ENCODE peak calls at places on chromosomes 12 and 14, in eight cellular contexts. S is adipocyte, H is hepatocyte, W is A549, Z is BJ, U is psoas muscle, D is HFF-Myc, O is HepG2. I is an unnamed sample.

GRCh38 chr14:24162083-24162482 is 1.0 kb downstream of the IRF9 start:
- DNase-seq in S (no peak), H (no peak), W (no peak), Z (no peak), U (peak; percentile 42), D (no peak), O (no peak), I (no peak)

GRCh38 chr14:32597771-32598170 is 268.7 kb downstream of the AKAP6 start:
- DNase-seq in S (no peak), H (no peak), W (no peak), Z (no peak), U (no peak), D (no peak), O (no peak), I (no peak)

GRCh38 chr12:98998697-98999299 is 353.7 kb downstream of the APAF1 start:
- DNase-seq in S (peak; percentile 82), H (peak; percentile 61), W (peak; percentile 73), Z (no peak), U (no peak), D (peak; percentile 22), O (peak; percentile 21), I (peak; percentile 3)

GRCh38 chr12:111121840-111122239 is 201.5 kb upstream of the MYL2 start:
- DNase-seq in S (no peak), H (no peak), W (no peak), Z (no peak), U (no peak), D (no peak), O (no peak), I (no peak)

GRCh38 chr12:86663691-86664090 is 407.5 kb upstream of the MGAT4C start:
- DNase-seq in S (peak; percentile 54), H (no peak), W (no peak), Z (no peak), U (no peak), D (no peak), O (no peak), I (no peak)

GRCh38 chr14:72948481-72949138 is 22.3 kb downstream of the DCAF4 start:
- DNase-seq in S (peak; percentile 88), H (peak; percentile 79), W (peak; percentile 50), Z (no peak), U (peak; percentile 75), D (no peak), O (peak; percentile 27), I (no peak)

GRCh38 chr14:38285962-38286361 is 30.1 kb upstream of the CLEC14A start:
- DNase-seq in S (no peak), H (no peak), W (no peak), Z (no peak), U (no peak), D (no peak), O (no peak), I (no peak)

GRCh38 chr12:112796067-112796466 is 4.5 kb downstream of the RPH3A start:
- DNase-seq in S (no peak), H (no peak), W (no peak), Z (no peak), U (no peak), D (no peak), O (no peak), I (no peak)

GRCh38 chr12:12799163-12799920 is 13.8 kb upstream of the DDX47 start:
- DNase-seq in S (no peak), H (no peak), W (no peak), Z (no peak), U (no peak), D (no peak), O (no peak), I (no peak)

GRCh38 chr12:31460024-31460423 is 130.9 kb downstream of the DENND5B start:
- DNase-seq in S (no peak), H (no peak), W (no peak), Z (no peak), U (no peak), D (no peak), O (no peak), I (no peak)

GRCh38 chr12:92208613-92209121 is 63.0 kb upstream of the BTG1 start:
- DNase-seq in S (no peak), H (peak; percentile 55), W (peak; percentile 26), Z (no peak), U (no peak), D (no peak), O (no peak), I (peak; percentile 23)

GRCh38 chr14:64729386-64730060 is 25.3 kb downstream of the PLEKHG3 start:
- DNase-seq in S (no peak), H (no peak), W (no peak), Z (no peak), U (peak; percentile 75), D (no peak), O (no peak), I (no peak)

GRCh38 chr12:51863363-51863920 is 14.9 kb upstream of the FIGNL2 start:
- DNase-seq in S (no peak), H (no peak), W (no peak), Z (no peak), U (peak; percentile 44), D (no peak), O (no peak), I (no peak)

GRCh38 chr12:7042847-7043246 is 17.7 kb upstream of the C1S start:
- DNase-seq in S (peak; percentile 45), H (peak; percentile 58), W (peak; percentile 52), Z (no peak), U (no peak), D (no peak), O (peak; percentile 34), I (no peak)

GRCh38 chr12:56346663-56347062 is 8.0 kb downstream of the IL23A start:
- DNase-seq in S (no peak), H (no peak), W (no peak), Z (no peak), U (no peak), D (no peak), O (no peak), I (no peak)

GRCh38 chr12:50248883-50249282 is 34.4 kb downstream of the LIMA1 start:
- DNase-seq in S (no peak), H (no peak), W (no peak), Z (no peak), U (no peak), D (no peak), O (no peak), I (no peak)

GRCh38 chr12:132491761-132492378 is 1.9 kb downstream of the FBRSL1 start:
- DNase-seq in S (no peak), H (no peak), W (no peak), Z (no peak), U (no peak), D (no peak), O (no peak), I (no peak)

GRCh38 chr14:50083467-50084337 is 32.7 kb downstream of the VCPKMT start:
- DNase-seq in S (peak; percentile 52), H (no peak), W (no peak), Z (no peak), U (no peak), D (no peak), O (no peak), I (no peak)

GRCh38 chr14:103259801-103260628 is 74.0 kb upstream of the EIF5 start:
- DNase-seq in S (no peak), H (no peak), W (no peak), Z (no peak), U (peak; percentile 59), D (no peak), O (no peak), I (no peak)

GRCh38 chr12:4276524-4277204 is 3.1 kb downstream of the CCND2 start:
- DNase-seq in S (peak; percentile 95), H (peak; percentile 94), W (peak; percentile 76), Z (peak; percentile 11), U (peak; percentile 86), D (peak; percentile 74), O (peak; percentile 85), I (peak; percentile 7)

GRCh38 chr12:4275869-4276253 is 2.3 kb downstream of the CCND2 start:
- DNase-seq in S (no peak), H (no peak), W (no peak), Z (no peak), U (no peak), D (no peak), O (no peak), I (no peak)

GRCh38 chr12:4273651-4274395 is at the start of gene CCND2:
- DNase-seq in S (peak; percentile 83), H (peak; percentile 95), W (peak; percentile 53), Z (no peak), U (peak; percentile 87), D (no peak), O (no peak), I (no peak)

GRCh38 chr12:4274396-4274959 is 916 bp downstream of the CCND2 start:
- DNase-seq in S (peak; percentile 32), H (peak; percentile 40), W (no peak), Z (no peak), U (no peak), D (no peak), O (no peak), I (no peak)

DNA sequence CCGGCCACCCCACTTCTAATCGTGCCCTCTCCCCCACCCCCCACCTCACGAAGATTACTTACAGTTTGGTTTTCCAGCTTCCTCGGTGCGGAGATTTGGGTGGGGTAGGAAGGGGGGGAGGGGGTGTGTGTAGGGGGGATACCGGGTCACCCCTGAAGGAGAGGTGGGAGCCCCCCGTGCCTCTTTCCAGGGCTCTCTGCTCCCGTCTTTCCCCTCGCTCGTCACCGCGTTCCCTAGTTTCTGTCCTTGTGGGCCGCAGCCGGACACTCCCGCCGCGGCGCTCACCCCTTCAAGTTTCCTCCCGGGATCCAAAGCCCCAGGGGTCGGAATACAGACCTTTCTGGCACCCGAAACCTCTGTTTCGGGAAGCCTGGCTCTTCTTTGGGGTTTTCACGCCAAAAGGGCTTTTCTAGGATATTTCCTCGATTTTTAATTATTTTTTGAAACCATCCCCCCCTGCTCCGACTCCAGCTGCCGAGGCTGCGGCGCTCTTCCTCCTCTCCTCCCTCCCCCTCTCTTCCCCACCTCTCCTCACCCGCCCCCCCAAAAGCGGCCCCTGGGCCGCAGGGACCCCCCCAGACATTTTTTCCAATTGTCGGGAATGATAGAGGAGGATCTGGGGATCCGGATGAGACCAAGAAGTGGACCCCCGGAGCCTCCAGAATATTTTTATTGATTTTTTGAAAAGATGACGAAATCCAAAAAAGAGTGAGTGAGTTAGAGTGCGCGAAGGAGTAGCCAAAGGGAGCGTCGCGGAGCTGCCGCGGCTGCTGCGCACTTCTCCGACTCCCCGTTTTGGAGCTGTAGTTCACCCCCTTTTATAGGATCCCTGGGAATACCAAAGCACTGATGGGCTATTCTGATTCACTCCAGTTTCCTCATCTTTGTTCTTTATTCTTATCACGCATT is 1.7 kb downstream of the CCND2 start:
- DNase-seq in S (peak; percentile 60), H (peak; percentile 53), W (no peak), Z (no peak), U (no peak), D (no peak), O (no peak), I (no peak)
- H3K4me3 ChIP-seq in S (peak overlapping the region; percentile 93), H (peak overlapping the region; percentile 95), W (peak overlapping the region; percentile 46), Z (peak overlapping the region; percentile 23), U (peak overlapping the region; percentile 69), D (peak overlapping the region; percentile 38), O (no peak overlapping the region), I (peak overlapping the region; percentile 43)

GRCh38 chr12:46832084-46832704 is 6.4 kb upstream of the SLC38A4 start:
- DNase-seq in S (no peak), H (no peak), W (no peak), Z (no peak), U (no peak), D (no peak), O (no peak), I (no peak)
- H3K4me3 ChIP-seq in S (peak overlapping the region; percentile 80), H (no peak overlapping the region), W (no peak overlapping the region), Z (no peak overlapping the region), U (peak overlapping the region; percentile 74), D (peak overlapping the region; percentile 51), O (no peak overlapping the region), I (no peak overlapping the region)

GRCh38 chr12:53973093-53974042 is at the start of gene HOXC11:
- DNase-seq in S (no peak), H (peak; percentile 46), W (no peak), Z (no peak), U (peak; percentile 73), D (no peak), O (no peak), I (no peak)
- H3K4me3 ChIP-seq in S (peak within 1 kb of the TSS; percentile 86), H (peak within 1 kb of the TSS; percentile 44), W (peak within 1 kb of the TSS; percentile 57), Z (peak within 1 kb of the TSS; percentile 64), U (peak within 1 kb of the TSS; percentile 69), D (peak within 1 kb of the TSS; percentile 47), O (no peak within 1 kb of the TSS), I (peak within 1 kb of the TSS; percentile 76)

GRCh38 chr14:81236138-81236537 is 15.4 kb upstream of the GTF2A1 start:
- DNase-seq in S (no peak), H (no peak), W (no peak), Z (no peak), U (no peak), D (no peak), O (no peak), I (no peak)
- H3K4me3 ChIP-seq in S (no peak overlapping the region), H (no peak overlapping the region), W (no peak overlapping the region), Z (no peak overlapping the region), U (no peak overlapping the region), D (no peak overlapping the region), O (no peak overlapping the region), I (no peak overlapping the region)